ENCODE peak calls at places on chromosomes 3 and 15, in six cellular contexts. Q, L, H, Y, F and M are unnamed samples.
A peak's percentile ranks its signal among the peaks of the same experiment; 100 is the strongest.

GRCh38 chr15:36557364-36557763 is 22.1 kb upstream of the CDIN1 start:
- DNase-seq in Q (no peak), Y (no peak), F (no peak), H (no peak), L (no peak), M (no peak)

GRCh38 chr15:29972051-29972450 is 110.7 kb upstream of the GOLGA8J start:
- DNase-seq in L (no peak), Y (no peak), H (no peak), Q (no peak), F (no peak), M (no peak)

GRCh38 chr3:161640201-161640600 is 143.6 kb downstream of the OTOL1 start:
- DNase-seq in Q (no peak), F (no peak), H (no peak), Y (no peak), L (no peak), M (no peak)

GRCh38 chr3:37181766-37182165 is 7.4 kb upstream of the LRRFIP2 start:
- DNase-seq in L (no peak), H (no peak), Y (peak; percentile 20), F (no peak), Q (no peak), M (peak; percentile 68)

GRCh38 chr15:40258544-40258943 is 19.7 kb downstream of the PAK6 start:
- DNase-seq in Y (no peak), Q (no peak), L (no peak), H (no peak), F (no peak), M (no peak)

GRCh38 chr15:66760968-66761722 is 59.1 kb downstream of the SMAD6 start:
- DNase-seq in L (no peak), F (no peak), Q (no peak), Y (no peak), H (no peak), M (no peak)

GRCh38 chr3:60841355-60841754 is 409.9 kb downstream of the FHIT start:
- DNase-seq in Q (no peak), Y (peak; percentile 84), L (no peak), F (no peak), H (no peak), M (no peak)

GRCh38 chr15:63892794-63893441 is 59.2 kb upstream of the HERC1 start:
- DNase-seq in F (no peak), Y (no peak), L (no peak), H (no peak), Q (no peak), M (no peak)

GRCh38 chr15:73051811-73052678 is at the start of gene NEO1:
- DNase-seq in H (peak; percentile 26), F (peak; percentile 92), Y (peak; percentile 74), L (peak; percentile 61), Q (peak; percentile 12), M (no peak)

GRCh38 chr3:4752201-4753072 is 226.8 kb upstream of the BHLHE40 start:
- DNase-seq in Q (no peak), H (no peak), F (no peak), L (no peak), Y (peak; percentile 83), M (no peak)

GRCh38 chr15:83657549-83657948 is 3.6 kb downstream of the ADAMTSL3 start:
- DNase-seq in Q (no peak), L (no peak), H (no peak), F (no peak), Y (no peak), M (no peak)

GRCh38 chr3:185705498-185705897 is 119.3 kb downstream of the IGF2BP2 start:
- DNase-seq in F (no peak), L (no peak), H (no peak), Y (no peak), Q (no peak), M (no peak)

GRCh38 chr15:52797625-52798501 is 7.7 kb upstream of the ONECUT1 start:
- DNase-seq in F (no peak), L (no peak), Y (no peak), H (no peak), Q (no peak), M (no peak)

GRCh38 chr15:63500265-63501250 is 3.8 kb upstream of the USP3 start:
- DNase-seq in L (no peak), Y (no peak), Q (no peak), H (no peak), F (peak; percentile 64), M (no peak)

GRCh38 chr3:142288032-142288638 is 62.8 kb upstream of the GK5 start:
- DNase-seq in F (no peak), Q (no peak), H (no peak), Y (no peak), L (no peak), M (no peak)

GRCh38 chr3:152269423-152270144 is 855 bp downstream of the MBNL1 start:
- DNase-seq in L (peak; percentile 26), H (peak; percentile 57), Y (peak; percentile 94), Q (no peak), F (peak; percentile 56), M (no peak)

GRCh38 chr3:129591932-129592331 is 14.5 kb downstream of the PLXND1 start:
- DNase-seq in Q (no peak), L (no peak), F (no peak), Y (no peak), H (no peak), M (no peak)

GRCh38 chr3:16033889-16034687 is 140.4 kb upstream of the GALNT15 start:
- DNase-seq in H (no peak), Q (no peak), L (no peak), F (no peak), Y (peak; percentile 74), M (no peak)

GRCh38 chr3:13770390-13771169 is 109.3 kb downstream of the WNT7A start:
- DNase-seq in H (no peak), Q (no peak), F (no peak), L (no peak), Y (no peak), M (no peak)

DNA sequence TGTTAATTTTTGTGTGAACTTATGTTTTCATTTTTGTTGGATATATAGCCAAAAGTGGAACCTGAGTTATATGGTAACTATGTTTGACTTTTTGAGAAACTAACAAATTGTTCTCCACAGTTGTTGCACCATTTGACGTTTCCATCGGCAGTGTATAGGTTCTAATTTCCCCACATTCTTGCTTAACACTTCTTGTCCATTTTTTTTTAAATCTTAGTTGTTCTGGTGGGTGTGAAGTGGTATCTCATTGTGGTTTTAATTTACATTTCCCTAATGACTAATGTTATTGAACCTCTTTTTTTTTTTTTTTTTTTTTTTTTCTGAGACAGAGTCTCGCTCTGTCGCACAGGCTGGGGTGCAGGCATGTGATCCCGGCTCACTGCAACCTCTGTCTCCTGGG is 8.0 kb downstream of the NISCH start:
- DNase-seq in F (no peak), Y (no peak), Q (no peak), H (no peak), L (no peak), M (no peak)
- H3K4me3 ChIP-seq in F (no peak overlapping the region), Y (no peak overlapping the region), Q (no peak overlapping the region), H (no peak overlapping the region), L (no peak overlapping the region), M (no peak overlapping the region)

GRCh38 chr15:28190391-28191174 is 91.5 kb upstream of the OCA2 start:
- DNase-seq in L (no peak), Y (no peak), H (no peak), Q (no peak), F (no peak), M (no peak)

GRCh38 chr15:28192772-28193171 is 93.7 kb upstream of the OCA2 start:
- DNase-seq in H (no peak), Y (no peak), L (no peak), F (no peak), Q (no peak), M (no peak)

DNA sequence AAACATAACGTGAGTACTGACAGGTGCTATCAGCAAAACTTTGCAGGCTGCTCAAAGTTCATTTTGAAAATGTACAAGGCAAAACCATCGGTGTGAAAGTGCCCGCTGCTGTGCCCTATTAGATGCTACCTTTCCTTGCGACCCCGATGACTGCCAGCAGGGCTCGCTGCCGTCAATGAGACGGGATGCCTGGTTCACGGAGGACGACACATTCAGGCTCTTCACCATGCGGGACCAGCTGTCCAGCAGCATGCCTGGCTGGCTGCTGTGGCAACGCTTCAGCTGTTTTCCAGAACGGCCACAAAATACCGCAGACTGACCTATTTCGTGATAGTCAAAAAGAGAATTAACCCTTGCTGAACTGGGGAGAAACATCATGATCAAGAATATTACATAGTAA is 92.7 kb upstream of the OCA2 start:
- DNase-seq in Y (peak; percentile 85), Q (no peak), L (no peak), F (peak; percentile 16), H (peak; percentile 18), M (no peak)
- TF ChIP-seq CTCF in Y (peak; percentile 56), Q (no peak), L (no peak), F (no peak), H (peak; percentile 65), M (no peak)

DNA sequence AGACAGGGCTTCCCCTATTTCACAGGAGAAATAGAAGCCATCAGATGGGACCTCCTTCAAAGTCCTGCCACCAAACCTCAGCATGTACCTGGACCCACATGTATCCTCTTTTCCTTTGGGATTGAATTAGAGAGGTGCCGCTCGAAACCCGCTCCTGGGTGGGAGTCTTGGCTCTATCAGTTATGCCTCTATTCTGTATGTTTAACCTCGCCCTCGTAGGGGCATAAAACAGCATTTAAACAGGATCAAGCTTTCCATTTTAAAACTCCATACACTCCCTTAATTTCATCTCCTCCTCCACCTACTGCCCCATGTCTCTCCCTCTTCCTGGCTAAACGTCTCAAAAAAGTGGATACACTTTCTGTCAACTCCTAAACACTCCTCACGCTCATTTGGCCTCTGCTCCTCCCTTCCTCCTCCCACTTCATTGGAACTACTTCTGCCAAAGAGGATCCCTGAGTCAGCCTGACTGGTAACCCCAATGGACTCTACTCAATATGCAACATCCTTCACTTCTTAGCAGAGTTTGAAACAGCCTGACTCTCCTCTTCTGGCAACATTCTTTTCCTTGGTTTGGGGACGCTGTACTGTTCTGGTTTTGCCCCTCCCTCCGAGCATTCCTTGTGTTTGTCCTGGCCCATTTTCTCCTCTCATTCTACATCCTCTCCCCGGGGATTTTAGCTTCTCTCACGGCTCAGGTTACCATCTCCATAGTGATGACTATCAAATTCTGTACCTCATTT is 23.0 kb upstream of the MUC20 start:
- DNase-seq in F (no peak), L (no peak), H (no peak), Q (no peak), Y (peak; percentile 92), M (peak; percentile 35)
- H3K27ac ChIP-seq in F (no peak overlapping the region), L (peak overlapping the region; percentile 2), H (no peak overlapping the region), Q (no peak overlapping the region), Y (peak overlapping the region; percentile 74), M (no peak overlapping the region)

GRCh38 chr3:172390792-172391191 is 57.5 kb downstream of the GHSR start:
- DNase-seq in Y (no peak), Q (no peak), H (no peak), F (no peak), L (no peak), M (no peak)
- H3K4me3 ChIP-seq in Y (no peak overlapping the region), Q (no peak overlapping the region), H (no peak overlapping the region), F (no peak overlapping the region), L (no peak overlapping the region), M (no peak overlapping the region)

DNA sequence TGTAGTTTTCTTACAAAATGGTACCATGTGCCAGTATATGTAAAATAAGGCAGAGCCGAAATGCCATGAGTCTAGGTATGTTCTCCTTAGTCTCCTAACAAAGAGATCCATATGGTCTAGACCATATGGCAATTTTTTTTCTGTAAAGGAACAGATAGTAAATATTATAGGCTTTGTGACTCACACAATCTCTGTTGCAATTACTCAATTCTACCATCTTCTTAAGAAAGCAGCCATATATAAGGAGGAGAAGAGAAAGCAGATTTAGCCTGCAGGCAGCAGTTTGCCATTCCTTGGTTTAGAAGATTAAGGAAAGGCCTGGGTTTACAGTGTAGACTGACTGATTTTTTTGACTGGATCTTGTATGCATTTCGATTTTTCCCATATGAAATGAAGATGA is 16.3 kb upstream of the BBX start:
- DNase-seq in H (no peak), L (no peak), Q (no peak), Y (no peak), F (no peak), M (no peak)
- TF ChIP-seq CTCF in H (no peak), L (no peak), Q (no peak), Y (no peak), F (no peak), M (no peak)